ENCODE peak calls at places on chromosomes 12 and 14, in seven cellular contexts. Y is endothelial cell; F is effector memory CD4-positive, alpha-beta T cell; D is activated T-cell treated with anti-CD3 and anti-CD28 coated beads, Interleukin-2, amount 50 U/mL, for 4 hours; A is NCI-H1092 treated with DMSO at 0.1 percent for 48 hours; B is stimulated activated CD4-positive, alpha-beta T cell treated with anti-CD3 and anti-CD28 coated beads, Interleukin-4, amount 100 ng/mL, for 4 hours; X is upper lobe of left lung. V is an unnamed sample.

GRCh38 chr14:69518341-69519101 is 34.0 kb downstream of the PLEKHD1 start:
- DNase-seq in F (no peak), Y (no peak), A (no peak), B (no peak), D (no peak), X (no peak), V (no peak)

GRCh38 chr12:96225003-96225855 is 31.1 kb downstream of the ELK3 start:
- DNase-seq in F (no peak), Y (no peak), A (peak), X (no peak), D (no peak), B (no peak), V (no peak)

GRCh38 chr12:130787445-130788410 is 51.3 kb downstream of the STX2 start:
- DNase-seq in F (no peak), D (no peak), B (no peak), Y (no peak), X (peak), A (no peak), V (no peak)

GRCh38 chr14:42911642-42912041 is 1305.0 kb downstream of the LRFN5 start:
- DNase-seq in B (no peak), X (no peak), Y (no peak), D (no peak), A (no peak), F (no peak), V (no peak)

GRCh38 chr12:93361159-93361919 is 16.4 kb upstream of the NUDT4 start:
- DNase-seq in B (no peak), Y (no peak), A (no peak), X (no peak), D (no peak), F (no peak), V (no peak)

GRCh38 chr14:105145381-105146180 is 23.0 kb downstream of the JAG2 start:
- DNase-seq in D (no peak), X (peak), F (no peak), Y (no peak), B (no peak), A (no peak), V (no peak)

GRCh38 chr14:94077823-94078222 is 3.2 kb downstream of the DDX24 start:
- DNase-seq in Y (no peak), X (no peak), F (no peak), D (no peak), A (no peak), B (no peak), V (no peak)

GRCh38 chr12:108597559-108598471 is at the start of gene TMEM119:
- DNase-seq in B (no peak), A (no peak), D (no peak), X (no peak), Y (no peak), F (no peak), V (no peak)

GRCh38 chr12:74527491-74527890 is 10.1 kb upstream of the ATXN7L3B start:
- DNase-seq in Y (no peak), F (no peak), B (no peak), X (no peak), D (no peak), A (no peak), V (no peak)

GRCh38 chr12:49698619-49699545 is 8.3 kb downstream of the FMNL3 start:
- DNase-seq in X (no peak), A (no peak), B (no peak), D (peak), Y (peak), F (no peak), V (peak)

GRCh38 chr14:68284834-68285233 is 465.3 kb downstream of the RAD51B start:
- DNase-seq in D (no peak), A (no peak), Y (no peak), X (no peak), F (no peak), B (no peak), V (no peak)

GRCh38 chr14:106308839-106309389 is 782.5 kb downstream of the TMEM121 start:
- DNase-seq in D (peak), B (peak), A (no peak), F (peak), X (peak), Y (peak), V (peak)

GRCh38 chr12:69701821-69702220 is 2.7 kb upstream of the BEST3 start:
- DNase-seq in A (no peak), D (no peak), Y (no peak), X (no peak), B (no peak), F (no peak), V (no peak)

GRCh38 chr14:24426912-24427536 is 2.4 kb downstream of the CBLN3 start:
- DNase-seq in Y (no peak), A (no peak), X (no peak), D (no peak), F (no peak), B (no peak), V (no peak)

GRCh38 chr12:98402081-98402480 is 113.3 kb upstream of the TMPO start:
- DNase-seq in B (no peak), A (no peak), D (no peak), X (no peak), F (no peak), Y (no peak), V (no peak)

GRCh38 chr12:57240069-57240921 is 10.7 kb downstream of the STAC3 start:
- DNase-seq in B (peak), F (peak), D (peak), X (peak), A (peak), Y (no peak), V (peak)

GRCh38 chr14:30064454-30064853 is 136.8 kb upstream of the PRKD1 start:
- DNase-seq in F (no peak), B (no peak), A (no peak), D (no peak), Y (no peak), X (no peak), V (no peak)

GRCh38 chr12:121792607-121793500 is 634 bp downstream of the RHOF start:
- DNase-seq in F (peak), Y (no peak), B (no peak), D (peak), X (peak), A (no peak), V (peak)

GRCh38 chr14:58815046-58815701 is 177.4 kb downstream of the DACT1 start:
- DNase-seq in B (no peak), F (no peak), A (no peak), Y (no peak), D (no peak), X (no peak), V (no peak)

GRCh38 chr12:50326636-50327284 is 43.4 kb upstream of the LIMA1 start:
- DNase-seq in F (no peak), A (peak), X (no peak), D (no peak), B (no peak), Y (no peak), V (no peak)

GRCh38 chr14:32364941-32365340 is 35.8 kb downstream of the AKAP6 start:
- DNase-seq in F (no peak), B (no peak), A (no peak), Y (no peak), D (no peak), X (no peak), V (no peak)

GRCh38 chr14:44113769-44114730 is 393.0 kb downstream of the FSCB start:
- DNase-seq in F (no peak), A (no peak), B (no peak), Y (no peak), D (no peak), X (no peak), V (no peak)

GRCh38 chr12:112112423-112113132 is 4.0 kb upstream of the NAA25 start:
- DNase-seq in F (no peak), B (no peak), D (no peak), X (no peak), Y (no peak), A (no peak), V (no peak)

GRCh38 chr12:107152331-107152730 is 59.0 kb upstream of the CRY1 start:
- DNase-seq in X (no peak), Y (no peak), F (no peak), A (no peak), D (no peak), B (no peak), V (no peak)

GRCh38 chr14:68341765-68342212 is 451.1 kb downstream of the ZFP36L1 start:
- DNase-seq in D (no peak), X (no peak), A (no peak), B (no peak), F (no peak), Y (no peak), V (no peak)